ENCODE peak calls at places on chromosome 5, in four cellular contexts. One of them, this sample, is unnamed.
A peak's percentile ranks its signal among the peaks of the same experiment; 100 is the strongest.

GRCh38 chr5:67038817-67039603 is 157.6 kb downstream of the CD180 start:
- DNase-seq in HEK293T: no peak
- DNase-seq in K562: no peak
- DNase-seq in GM12878: no peak
- DNase-seq in this sample: peak; percentile 31

GRCh38 chr5:175351126-175351525 is 92.9 kb downstream of the DRD1 start:
- DNase-seq in HEK293T: no peak
- DNase-seq in K562: no peak
- DNase-seq in GM12878: no peak
- DNase-seq in this sample: no peak

GRCh38 chr5:63916786-63917185 is 45.5 kb downstream of the HTR1A start:
- DNase-seq in HEK293T: no peak
- DNase-seq in K562: no peak
- DNase-seq in GM12878: no peak
- DNase-seq in this sample: no peak

GRCh38 chr5:113156271-113156878 is 179.8 kb downstream of the DCP2 start:
- DNase-seq in HEK293T: no peak
- DNase-seq in K562: no peak
- DNase-seq in GM12878: no peak
- DNase-seq in this sample: no peak

GRCh38 chr5:31083364-31083763 is 110.1 kb upstream of the CDH6 start:
- DNase-seq in HEK293T: no peak
- DNase-seq in K562: no peak
- DNase-seq in GM12878: no peak
- DNase-seq in this sample: no peak

GRCh38 chr5:132486318-132487094 is 4.1 kb downstream of the IRF1 start:
- DNase-seq in HEK293T: no peak
- DNase-seq in K562: no peak
- DNase-seq in GM12878: no peak
- DNase-seq in this sample: no peak

GRCh38 chr5:14440598-14441401 is 140.8 kb upstream of the OTULINL start:
- DNase-seq in HEK293T: no peak
- DNase-seq in K562: no peak
- DNase-seq in GM12878: no peak
- DNase-seq in this sample: no peak

GRCh38 chr5:79488058-79488457 is 25.9 kb downstream of the HOMER1 start:
- DNase-seq in HEK293T: no peak
- DNase-seq in K562: no peak
- DNase-seq in GM12878: no peak
- DNase-seq in this sample: no peak

GRCh38 chr5:16160706-16161105 is 18.9 kb downstream of the MARCHF11 start:
- DNase-seq in HEK293T: peak; percentile 57
- DNase-seq in K562: peak; percentile 72
- DNase-seq in GM12878: peak; percentile 2
- DNase-seq in this sample: peak; percentile 60

GRCh38 chr5:135707302-135707701 is 127.2 kb upstream of the SLC25A48 start:
- DNase-seq in HEK293T: no peak
- DNase-seq in K562: no peak
- DNase-seq in GM12878: no peak
- DNase-seq in this sample: no peak

GRCh38 chr5:133048993-133049725 is 2.7 kb upstream of the HSPA4 start:
- DNase-seq in HEK293T: no peak
- DNase-seq in K562: no peak
- DNase-seq in GM12878: no peak
- DNase-seq in this sample: no peak

GRCh38 chr5:113293613-113294340 is 141.0 kb downstream of the TSSK1B start:
- DNase-seq in HEK293T: no peak
- DNase-seq in K562: no peak
- DNase-seq in GM12878: no peak
- DNase-seq in this sample: no peak

GRCh38 chr5:75469017-75469416 is 42.4 kb downstream of the CERT1 start:
- DNase-seq in HEK293T: no peak
- DNase-seq in K562: no peak
- DNase-seq in GM12878: no peak
- DNase-seq in this sample: no peak

GRCh38 chr5:154197801-154198461 is 7.4 kb downstream of the GALNT10 start:
- DNase-seq in HEK293T: no peak
- DNase-seq in K562: peak; percentile 46
- DNase-seq in GM12878: peak; percentile 53
- DNase-seq in this sample: peak; percentile 44

GRCh38 chr5:67377651-67378050 is 181.1 kb upstream of the CD180 start:
- DNase-seq in HEK293T: no peak
- DNase-seq in K562: no peak
- DNase-seq in GM12878: no peak
- DNase-seq in this sample: no peak

GRCh38 chr5:180804129-180804601 is 1.6 kb upstream of the MGAT1 start:
- DNase-seq in HEK293T: no peak
- DNase-seq in K562: no peak
- DNase-seq in GM12878: no peak
- DNase-seq in this sample: no peak

GRCh38 chr5:42812620-42813019 is 928 bp upstream of the SELENOP start:
- DNase-seq in HEK293T: no peak
- DNase-seq in K562: no peak
- DNase-seq in GM12878: no peak
- DNase-seq in this sample: no peak

GRCh38 chr5:65802820-65803219 is 80.8 kb downstream of the NLN start:
- DNase-seq in HEK293T: no peak
- DNase-seq in K562: no peak
- DNase-seq in GM12878: no peak
- DNase-seq in this sample: no peak

GRCh38 chr5:128674837-128675446 is 136.9 kb upstream of the FBN2 start:
- DNase-seq in HEK293T: peak; percentile 56
- DNase-seq in K562: peak; percentile 38
- DNase-seq in GM12878: no peak
- DNase-seq in this sample: peak; percentile 14

GRCh38 chr5:92580814-92581213 is 1000.2 kb downstream of the NR2F1-AS1 start:
- DNase-seq in HEK293T: no peak
- DNase-seq in K562: no peak
- DNase-seq in GM12878: no peak
- DNase-seq in this sample: no peak

GRCh38 chr5:65708140-65708539 is 13.8 kb downstream of the SGTB start:
- DNase-seq in HEK293T: no peak
- DNase-seq in K562: no peak
- DNase-seq in GM12878: no peak
- DNase-seq in this sample: no peak

GRCh38 chr5:102959055-102959454 is 160.9 kb downstream of the GIN1 start:
- DNase-seq in HEK293T: no peak
- DNase-seq in K562: peak; percentile 6
- DNase-seq in GM12878: no peak
- DNase-seq in this sample: no peak

GRCh38 chr5:151178372-151178771 is 20.8 kb upstream of the ANXA6 start:
- DNase-seq in HEK293T: no peak
- DNase-seq in K562: no peak
- DNase-seq in GM12878: no peak
- DNase-seq in this sample: no peak

GRCh38 chr5:386432-387341 is 56.3 kb upstream of the EXOC3 start:
- DNase-seq in HEK293T: no peak
- DNase-seq in K562: no peak
- DNase-seq in GM12878: no peak
- DNase-seq in this sample: no peak

GRCh38 chr5:10455273-10455670 is 13.6 kb downstream of the ROPN1L start:
- DNase-seq in HEK293T: no peak
- DNase-seq in K562: no peak
- DNase-seq in GM12878: no peak
- DNase-seq in this sample: no peak

GRCh38 chr5:146313027-146313426 is 25.6 kb upstream of the POU4F3 start:
- DNase-seq in HEK293T: no peak
- DNase-seq in K562: no peak
- DNase-seq in GM12878: no peak
- DNase-seq in this sample: no peak

GRCh38 chr5:96627792-96628191 is 34.4 kb upstream of the CAST start:
- DNase-seq in HEK293T: no peak
- DNase-seq in K562: no peak
- DNase-seq in GM12878: no peak
- DNase-seq in this sample: peak; percentile 54

GRCh38 chr5:163407034-163407652 is 30.3 kb upstream of the CCNG1 start:
- DNase-seq in HEK293T: no peak
- DNase-seq in K562: no peak
- DNase-seq in GM12878: peak; percentile 13
- DNase-seq in this sample: no peak

DNA sequence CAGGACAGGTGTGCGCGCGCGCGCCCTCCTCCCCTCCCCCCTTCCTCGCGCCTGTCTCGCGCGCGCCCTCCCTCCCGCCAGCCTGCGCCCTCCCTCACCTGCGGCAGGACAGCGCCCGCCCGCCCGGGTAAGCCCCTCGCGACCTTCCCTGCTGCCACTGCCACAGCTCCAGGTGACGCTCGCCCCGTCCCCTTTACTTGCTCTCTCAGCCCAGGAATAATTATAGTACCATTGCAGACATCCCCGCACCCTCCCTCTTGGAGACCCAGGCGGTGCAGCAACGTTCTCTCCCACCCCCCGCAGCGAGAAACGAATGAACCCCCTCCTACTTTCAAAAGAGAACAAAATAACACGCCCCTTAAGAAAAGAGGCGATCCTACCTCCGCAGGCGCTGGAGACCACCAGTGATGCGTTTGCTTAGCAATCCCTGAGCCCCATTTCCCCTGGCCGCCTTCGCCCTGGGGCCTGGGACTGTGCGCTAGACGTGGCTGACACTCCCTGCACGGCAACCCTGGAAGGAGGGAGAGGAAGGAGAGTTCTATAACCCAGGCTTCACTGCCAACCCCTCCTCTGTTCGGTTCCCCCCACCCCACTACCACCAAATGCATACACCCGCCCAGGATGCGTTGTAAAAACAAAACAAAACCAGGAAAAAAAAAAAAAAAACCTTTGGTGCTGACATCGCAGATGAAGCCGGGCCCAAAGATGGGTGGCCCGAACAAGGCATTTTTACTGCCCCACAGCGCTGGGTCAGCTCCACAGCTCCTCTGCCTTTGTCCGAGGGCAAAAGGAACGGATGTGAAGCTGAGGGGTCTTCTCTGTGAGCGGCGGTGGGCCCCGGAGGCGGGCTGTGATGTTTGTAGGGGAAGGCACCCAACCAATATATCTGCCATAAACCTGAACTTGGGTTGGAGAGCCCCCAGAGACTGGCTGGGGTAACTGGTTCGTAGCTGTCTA is 5.5 kb upstream of the PURA start:
- DNase-seq in HEK293T: peak; percentile 28
- DNase-seq in K562: no peak
- DNase-seq in GM12878: no peak
- DNase-seq in this sample: no peak
- TF ChIP-seq TARDBP in HEK293T: no peak
- TF ChIP-seq TARDBP in K562: no peak
- TF ChIP-seq TARDBP in GM12878: no peak
- TF ChIP-seq TARDBP in this sample: peak; percentile 2

GRCh38 chr5:28780083-28780692 is 1741.8 kb upstream of the CDH9 start:
- DNase-seq in HEK293T: no peak
- DNase-seq in K562: no peak
- DNase-seq in GM12878: no peak
- DNase-seq in this sample: no peak
- TF ChIP-seq TARDBP in HEK293T: no peak
- TF ChIP-seq TARDBP in K562: no peak
- TF ChIP-seq TARDBP in GM12878: no peak
- TF ChIP-seq TARDBP in this sample: no peak

GRCh38 chr5:170268153-170268689 is 29.4 kb downstream of the LCP2 start:
- DNase-seq in HEK293T: no peak
- DNase-seq in K562: no peak
- DNase-seq in GM12878: no peak
- DNase-seq in this sample: no peak

GRCh38 chr5:170267431-170268152 is 30.0 kb downstream of the LCP2 start:
- DNase-seq in HEK293T: peak; percentile 85
- DNase-seq in K562: peak; percentile 85
- DNase-seq in GM12878: peak; percentile 34
- DNase-seq in this sample: peak; percentile 28

GRCh38 chr5:170265527-170265926 is 32.0 kb downstream of the LCP2 start:
- DNase-seq in HEK293T: no peak
- DNase-seq in K562: peak; percentile 57
- DNase-seq in GM12878: no peak
- DNase-seq in this sample: no peak

GRCh38 chr5:170268884-170269283 is 28.7 kb downstream of the LCP2 start:
- DNase-seq in HEK293T: no peak
- DNase-seq in K562: peak; percentile 42
- DNase-seq in GM12878: no peak
- DNase-seq in this sample: no peak

GRCh38 chr5:170266570-170267379 is 30.8 kb downstream of the LCP2 start:
- DNase-seq in HEK293T: no peak
- DNase-seq in K562: no peak
- DNase-seq in GM12878: no peak
- DNase-seq in this sample: no peak
- TF ChIP-seq TARDBP in HEK293T: no peak
- TF ChIP-seq TARDBP in K562: no peak
- TF ChIP-seq TARDBP in GM12878: no peak
- TF ChIP-seq TARDBP in this sample: no peak

GRCh38 chr5:33362915-33363314 is 77.8 kb upstream of the TARS1 start:
- DNase-seq in HEK293T: no peak
- DNase-seq in K562: no peak
- DNase-seq in GM12878: no peak
- DNase-seq in this sample: no peak
- TF ChIP-seq TARDBP in HEK293T: no peak
- TF ChIP-seq TARDBP in K562: no peak
- TF ChIP-seq TARDBP in GM12878: no peak
- TF ChIP-seq TARDBP in this sample: no peak

GRCh38 chr5:40842351-40842750 is 1.2 kb downstream of the CARD6 start:
- DNase-seq in HEK293T: no peak
- DNase-seq in K562: no peak
- DNase-seq in GM12878: no peak
- DNase-seq in this sample: no peak
- TF ChIP-seq TARDBP in HEK293T: no peak
- TF ChIP-seq TARDBP in K562: no peak
- TF ChIP-seq TARDBP in GM12878: no peak
- TF ChIP-seq TARDBP in this sample: no peak

This sample was measured in HepG2.